ENCODE peak calls at places on chromosomes 13 and 19, in four cellular contexts. One of them, this sample, is unnamed.

GRCh38 chr19:18204394-18205179 is 745 bp upstream of the RAB3A start:
- DNase-seq in osteoblast: no peak
- DNase-seq in amniotic stem cell: no peak
- DNase-seq in stimulated activated CD4-positive, alpha-beta T cell treated with anti-CD3 and anti-CD28 coated beads, Interleukin-1b, Interleukin-23, amount 100 ng/mL, for 24 hours: no peak
- DNase-seq in this sample: no peak

GRCh38 chr13:113630804-113631203 is 27.2 kb downstream of the ATP4B start:
- DNase-seq in osteoblast: no peak
- DNase-seq in amniotic stem cell: no peak
- DNase-seq in stimulated activated CD4-positive, alpha-beta T cell treated with anti-CD3 and anti-CD28 coated beads, Interleukin-1b, Interleukin-23, amount 100 ng/mL, for 24 hours: no peak
- DNase-seq in this sample: no peak

GRCh38 chr13:113627136-113627535 is 30.9 kb downstream of the ATP4B start:
- DNase-seq in osteoblast: peak
- DNase-seq in amniotic stem cell: no peak
- DNase-seq in stimulated activated CD4-positive, alpha-beta T cell treated with anti-CD3 and anti-CD28 coated beads, Interleukin-1b, Interleukin-23, amount 100 ng/mL, for 24 hours: no peak
- DNase-seq in this sample: no peak

GRCh38 chr19:53908106-53908932 is 759 bp upstream of the CACNG7 start:
- DNase-seq in osteoblast: peak
- DNase-seq in amniotic stem cell: no peak
- DNase-seq in stimulated activated CD4-positive, alpha-beta T cell treated with anti-CD3 and anti-CD28 coated beads, Interleukin-1b, Interleukin-23, amount 100 ng/mL, for 24 hours: peak
- DNase-seq in this sample: no peak

GRCh38 chr19:40396886-40397567 is 7.0 kb upstream of the HIPK4 start:
- DNase-seq in osteoblast: peak
- DNase-seq in amniotic stem cell: no peak
- DNase-seq in stimulated activated CD4-positive, alpha-beta T cell treated with anti-CD3 and anti-CD28 coated beads, Interleukin-1b, Interleukin-23, amount 100 ng/mL, for 24 hours: no peak
- DNase-seq in this sample: no peak

GRCh38 chr19:5850743-5851293 is 431 bp downstream of the FUT3 start:
- DNase-seq in osteoblast: peak
- DNase-seq in amniotic stem cell: no peak
- DNase-seq in stimulated activated CD4-positive, alpha-beta T cell treated with anti-CD3 and anti-CD28 coated beads, Interleukin-1b, Interleukin-23, amount 100 ng/mL, for 24 hours: no peak
- DNase-seq in this sample: no peak

GRCh38 chr13:54394319-54394718 is 1365.7 kb downstream of the OLFM4 start:
- DNase-seq in osteoblast: no peak
- DNase-seq in amniotic stem cell: no peak
- DNase-seq in stimulated activated CD4-positive, alpha-beta T cell treated with anti-CD3 and anti-CD28 coated beads, Interleukin-1b, Interleukin-23, amount 100 ng/mL, for 24 hours: no peak
- DNase-seq in this sample: no peak

GRCh38 chr19:13132471-13133166 is 14.6 kb downstream of the NACC1 start:
- DNase-seq in osteoblast: peak
- DNase-seq in amniotic stem cell: no peak
- DNase-seq in stimulated activated CD4-positive, alpha-beta T cell treated with anti-CD3 and anti-CD28 coated beads, Interleukin-1b, Interleukin-23, amount 100 ng/mL, for 24 hours: no peak
- DNase-seq in this sample: no peak

GRCh38 chr19:12052571-12053169 is at the start of gene ZNF878:
- DNase-seq in osteoblast: peak
- DNase-seq in amniotic stem cell: peak
- DNase-seq in stimulated activated CD4-positive, alpha-beta T cell treated with anti-CD3 and anti-CD28 coated beads, Interleukin-1b, Interleukin-23, amount 100 ng/mL, for 24 hours: peak
- DNase-seq in this sample: peak

GRCh38 chr19:6062274-6062673 is 48.0 kb downstream of the RFX2 start:
- DNase-seq in osteoblast: no peak
- DNase-seq in amniotic stem cell: no peak
- DNase-seq in stimulated activated CD4-positive, alpha-beta T cell treated with anti-CD3 and anti-CD28 coated beads, Interleukin-1b, Interleukin-23, amount 100 ng/mL, for 24 hours: no peak
- DNase-seq in this sample: no peak

GRCh38 chr13:36385471-36385870 is 39.3 kb upstream of the SPART start:
- DNase-seq in osteoblast: no peak
- DNase-seq in amniotic stem cell: no peak
- DNase-seq in stimulated activated CD4-positive, alpha-beta T cell treated with anti-CD3 and anti-CD28 coated beads, Interleukin-1b, Interleukin-23, amount 100 ng/mL, for 24 hours: no peak
- DNase-seq in this sample: no peak

GRCh38 chr19:20858218-20858617 is 64.8 kb upstream of the ZNF85 start:
- DNase-seq in osteoblast: no peak
- DNase-seq in amniotic stem cell: no peak
- DNase-seq in stimulated activated CD4-positive, alpha-beta T cell treated with anti-CD3 and anti-CD28 coated beads, Interleukin-1b, Interleukin-23, amount 100 ng/mL, for 24 hours: no peak
- DNase-seq in this sample: no peak

GRCh38 chr13:52851153-52851962 is 2.9 kb upstream of the PCDH8 start:
- DNase-seq in osteoblast: peak
- DNase-seq in amniotic stem cell: no peak
- DNase-seq in stimulated activated CD4-positive, alpha-beta T cell treated with anti-CD3 and anti-CD28 coated beads, Interleukin-1b, Interleukin-23, amount 100 ng/mL, for 24 hours: no peak
- DNase-seq in this sample: no peak

GRCh38 chr13:61052175-61052574 is 363.5 kb downstream of the PCDH20 start:
- DNase-seq in osteoblast: no peak
- DNase-seq in amniotic stem cell: no peak
- DNase-seq in stimulated activated CD4-positive, alpha-beta T cell treated with anti-CD3 and anti-CD28 coated beads, Interleukin-1b, Interleukin-23, amount 100 ng/mL, for 24 hours: no peak
- DNase-seq in this sample: no peak

GRCh38 chr13:23735329-23735728 is 153.9 kb downstream of the MIPEP start:
- DNase-seq in osteoblast: no peak
- DNase-seq in amniotic stem cell: no peak
- DNase-seq in stimulated activated CD4-positive, alpha-beta T cell treated with anti-CD3 and anti-CD28 coated beads, Interleukin-1b, Interleukin-23, amount 100 ng/mL, for 24 hours: no peak
- DNase-seq in this sample: no peak

GRCh38 chr19:13068064-13068807 is 34.4 kb downstream of the LYL1 start:
- DNase-seq in osteoblast: no peak
- DNase-seq in amniotic stem cell: no peak
- DNase-seq in stimulated activated CD4-positive, alpha-beta T cell treated with anti-CD3 and anti-CD28 coated beads, Interleukin-1b, Interleukin-23, amount 100 ng/mL, for 24 hours: no peak
- DNase-seq in this sample: no peak

GRCh38 chr19:33518541-33518940 is 3.0 kb downstream of the PEPD start:
- DNase-seq in osteoblast: peak
- DNase-seq in amniotic stem cell: no peak
- DNase-seq in stimulated activated CD4-positive, alpha-beta T cell treated with anti-CD3 and anti-CD28 coated beads, Interleukin-1b, Interleukin-23, amount 100 ng/mL, for 24 hours: no peak
- DNase-seq in this sample: no peak

GRCh38 chr19:45601524-45602522 is at the start of gene GPR4:
- DNase-seq in osteoblast: peak
- DNase-seq in amniotic stem cell: no peak
- DNase-seq in stimulated activated CD4-positive, alpha-beta T cell treated with anti-CD3 and anti-CD28 coated beads, Interleukin-1b, Interleukin-23, amount 100 ng/mL, for 24 hours: no peak
- DNase-seq in this sample: no peak

GRCh38 chr19:29098863-29099481 is 114.0 kb downstream of the UQCRFS1 start:
- DNase-seq in osteoblast: peak
- DNase-seq in amniotic stem cell: no peak
- DNase-seq in stimulated activated CD4-positive, alpha-beta T cell treated with anti-CD3 and anti-CD28 coated beads, Interleukin-1b, Interleukin-23, amount 100 ng/mL, for 24 hours: no peak
- DNase-seq in this sample: no peak

GRCh38 chr13:20559659-20560356 is 7.1 kb upstream of the IFT88 start:
- DNase-seq in osteoblast: no peak
- DNase-seq in amniotic stem cell: no peak
- DNase-seq in stimulated activated CD4-positive, alpha-beta T cell treated with anti-CD3 and anti-CD28 coated beads, Interleukin-1b, Interleukin-23, amount 100 ng/mL, for 24 hours: no peak
- DNase-seq in this sample: no peak

GRCh38 chr13:26095846-26096245 is 44.0 kb upstream of the SHISA2 start:
- DNase-seq in osteoblast: no peak
- DNase-seq in amniotic stem cell: no peak
- DNase-seq in stimulated activated CD4-positive, alpha-beta T cell treated with anti-CD3 and anti-CD28 coated beads, Interleukin-1b, Interleukin-23, amount 100 ng/mL, for 24 hours: no peak
- DNase-seq in this sample: no peak

GRCh38 chr13:36981156-36981743 is 17.9 kb downstream of the ALG5 start:
- DNase-seq in osteoblast: no peak
- DNase-seq in amniotic stem cell: peak
- DNase-seq in stimulated activated CD4-positive, alpha-beta T cell treated with anti-CD3 and anti-CD28 coated beads, Interleukin-1b, Interleukin-23, amount 100 ng/mL, for 24 hours: no peak
- DNase-seq in this sample: peak

GRCh38 chr19:18741566-18742121 is 49.5 kb downstream of the COMP start:
- DNase-seq in osteoblast: no peak
- DNase-seq in amniotic stem cell: no peak
- DNase-seq in stimulated activated CD4-positive, alpha-beta T cell treated with anti-CD3 and anti-CD28 coated beads, Interleukin-1b, Interleukin-23, amount 100 ng/mL, for 24 hours: no peak
- DNase-seq in this sample: no peak

GRCh38 chr19:36837525-36837901 is 674 bp downstream of the ZNF790 start:
- DNase-seq in osteoblast: peak
- DNase-seq in amniotic stem cell: no peak
- DNase-seq in stimulated activated CD4-positive, alpha-beta T cell treated with anti-CD3 and anti-CD28 coated beads, Interleukin-1b, Interleukin-23, amount 100 ng/mL, for 24 hours: no peak
- DNase-seq in this sample: no peak

GRCh38 chr19:16366433-16367268 is 42.0 kb downstream of the KLF2 start:
- DNase-seq in osteoblast: peak
- DNase-seq in amniotic stem cell: no peak
- DNase-seq in stimulated activated CD4-positive, alpha-beta T cell treated with anti-CD3 and anti-CD28 coated beads, Interleukin-1b, Interleukin-23, amount 100 ng/mL, for 24 hours: no peak
- DNase-seq in this sample: no peak

GRCh38 chr19:17762505-17763229 is 11.4 kb downstream of the FCHO1 start:
- DNase-seq in osteoblast: peak
- DNase-seq in amniotic stem cell: no peak
- DNase-seq in stimulated activated CD4-positive, alpha-beta T cell treated with anti-CD3 and anti-CD28 coated beads, Interleukin-1b, Interleukin-23, amount 100 ng/mL, for 24 hours: no peak
- DNase-seq in this sample: no peak

GRCh38 chr19:12778020-12778904 is 2.9 kb upstream of the HOOK2 start:
- DNase-seq in osteoblast: peak
- DNase-seq in amniotic stem cell: no peak
- DNase-seq in stimulated activated CD4-positive, alpha-beta T cell treated with anti-CD3 and anti-CD28 coated beads, Interleukin-1b, Interleukin-23, amount 100 ng/mL, for 24 hours: no peak
- DNase-seq in this sample: no peak

GRCh38 chr19:55939206-55939605 is 7.1 kb upstream of the NLRP13 start:
- DNase-seq in osteoblast: no peak
- DNase-seq in amniotic stem cell: no peak
- DNase-seq in stimulated activated CD4-positive, alpha-beta T cell treated with anti-CD3 and anti-CD28 coated beads, Interleukin-1b, Interleukin-23, amount 100 ng/mL, for 24 hours: no peak
- DNase-seq in this sample: no peak

GRCh38 chr19:45451181-45451849 is 16.5 kb upstream of the FOSB start:
- DNase-seq in osteoblast: peak
- DNase-seq in amniotic stem cell: no peak
- DNase-seq in stimulated activated CD4-positive, alpha-beta T cell treated with anti-CD3 and anti-CD28 coated beads, Interleukin-1b, Interleukin-23, amount 100 ng/mL, for 24 hours: no peak
- DNase-seq in this sample: no peak

GRCh38 chr13:102846261-102847015 is 606 bp downstream of the ERCC5 start:
- DNase-seq in osteoblast: peak
- DNase-seq in amniotic stem cell: peak
- DNase-seq in stimulated activated CD4-positive, alpha-beta T cell treated with anti-CD3 and anti-CD28 coated beads, Interleukin-1b, Interleukin-23, amount 100 ng/mL, for 24 hours: peak
- DNase-seq in this sample: peak

GRCh38 chr13:111909971-111910671 is 156.8 kb upstream of the SOX1 start:
- DNase-seq in osteoblast: peak
- DNase-seq in amniotic stem cell: no peak
- DNase-seq in stimulated activated CD4-positive, alpha-beta T cell treated with anti-CD3 and anti-CD28 coated beads, Interleukin-1b, Interleukin-23, amount 100 ng/mL, for 24 hours: no peak
- DNase-seq in this sample: no peak

GRCh38 chr13:33174491-33174890 is 111.1 kb downstream of the STARD13 start:
- DNase-seq in osteoblast: no peak
- DNase-seq in amniotic stem cell: no peak
- DNase-seq in stimulated activated CD4-positive, alpha-beta T cell treated with anti-CD3 and anti-CD28 coated beads, Interleukin-1b, Interleukin-23, amount 100 ng/mL, for 24 hours: no peak
- DNase-seq in this sample: no peak

GRCh38 chr13:37326319-37326718 is 220.9 kb upstream of the CSNK1A1L start:
- DNase-seq in osteoblast: no peak
- DNase-seq in amniotic stem cell: no peak
- DNase-seq in stimulated activated CD4-positive, alpha-beta T cell treated with anti-CD3 and anti-CD28 coated beads, Interleukin-1b, Interleukin-23, amount 100 ng/mL, for 24 hours: no peak
- DNase-seq in this sample: no peak

GRCh38 chr13:113327766-113328391 is 30.8 kb downstream of the LAMP1 start:
- DNase-seq in osteoblast: peak
- DNase-seq in amniotic stem cell: no peak
- DNase-seq in stimulated activated CD4-positive, alpha-beta T cell treated with anti-CD3 and anti-CD28 coated beads, Interleukin-1b, Interleukin-23, amount 100 ng/mL, for 24 hours: no peak
- DNase-seq in this sample: no peak

GRCh38 chr13:37136187-37136586 is 30.7 kb upstream of the CSNK1A1L start:
- DNase-seq in osteoblast: no peak
- DNase-seq in amniotic stem cell: no peak
- DNase-seq in stimulated activated CD4-positive, alpha-beta T cell treated with anti-CD3 and anti-CD28 coated beads, Interleukin-1b, Interleukin-23, amount 100 ng/mL, for 24 hours: no peak
- DNase-seq in this sample: no peak

GRCh38 chr13:79724348-79725103 is 243.6 kb downstream of the NDFIP2 start:
- DNase-seq in osteoblast: no peak
- DNase-seq in amniotic stem cell: no peak
- DNase-seq in stimulated activated CD4-positive, alpha-beta T cell treated with anti-CD3 and anti-CD28 coated beads, Interleukin-1b, Interleukin-23, amount 100 ng/mL, for 24 hours: no peak
- DNase-seq in this sample: no peak

GRCh38 chr13:79593611-79594275 is 112.8 kb downstream of the NDFIP2 start:
- DNase-seq in osteoblast: peak
- DNase-seq in amniotic stem cell: no peak
- DNase-seq in stimulated activated CD4-positive, alpha-beta T cell treated with anti-CD3 and anti-CD28 coated beads, Interleukin-1b, Interleukin-23, amount 100 ng/mL, for 24 hours: no peak
- DNase-seq in this sample: no peak

GRCh38 chr13:32354040-32354439 is 38.7 kb downstream of the BRCA2 start:
- DNase-seq in osteoblast: no peak
- DNase-seq in amniotic stem cell: no peak
- DNase-seq in stimulated activated CD4-positive, alpha-beta T cell treated with anti-CD3 and anti-CD28 coated beads, Interleukin-1b, Interleukin-23, amount 100 ng/mL, for 24 hours: no peak
- DNase-seq in this sample: no peak

This sample was measured in SK-N-MC.